ENCODE peak calls at places on chromosomes 16 and 17, in four cellular contexts. One of them, this sample, is unnamed.

GRCh38 chr16:4332623-4333307 is 16.9 kb downstream of the GLIS2 start:
- DNase-seq in WTC11: no peak
- DNase-seq in A549: no peak
- DNase-seq in K562: no peak
- DNase-seq in this sample: no peak

GRCh38 chr17:17669081-17669850 is 12.0 kb upstream of the RAI1 start:
- DNase-seq in A549: no peak
- DNase-seq in K562: no peak
- DNase-seq in WTC11: no peak
- DNase-seq in this sample: no peak

GRCh38 chr16:73735954-73736353 is 560.7 kb upstream of the PSMD7 start:
- DNase-seq in K562: no peak
- DNase-seq in WTC11: no peak
- DNase-seq in A549: no peak
- DNase-seq in this sample: no peak

GRCh38 chr17:28357061-28357900 is at the start of gene POLDIP2:
- DNase-seq in A549: peak
- DNase-seq in WTC11: peak
- DNase-seq in K562: peak
- DNase-seq in this sample: peak

GRCh38 chr16:81634380-81635121 is 144.5 kb upstream of the PLCG2 start:
- DNase-seq in A549: no peak
- DNase-seq in WTC11: no peak
- DNase-seq in K562: peak
- DNase-seq in this sample: no peak

GRCh38 chr17:81295031-81295677 is at the start of gene SLC38A10:
- DNase-seq in K562: peak
- DNase-seq in WTC11: peak
- DNase-seq in A549: peak
- DNase-seq in this sample: peak

GRCh38 chr17:79803997-79804855 is 7.3 kb upstream of the CBX8 start:
- DNase-seq in WTC11: peak
- DNase-seq in K562: no peak
- DNase-seq in A549: no peak
- DNase-seq in this sample: no peak

GRCh38 chr17:80861892-80862291 is 129.7 kb upstream of the CHMP6 start:
- DNase-seq in A549: peak
- DNase-seq in WTC11: no peak
- DNase-seq in K562: no peak
- DNase-seq in this sample: no peak

GRCh38 chr17:7652659-7653343 is 2.1 kb downstream of the ATP1B2 start:
- DNase-seq in WTC11: no peak
- DNase-seq in K562: no peak
- DNase-seq in A549: no peak
- DNase-seq in this sample: no peak

GRCh38 chr17:80701730-80702129 is 157.1 kb downstream of the RPTOR start:
- DNase-seq in A549: no peak
- DNase-seq in WTC11: no peak
- DNase-seq in K562: no peak
- DNase-seq in this sample: peak

GRCh38 chr17:260944-261343 is 79.5 kb upstream of the DOC2B start:
- DNase-seq in A549: no peak
- DNase-seq in WTC11: no peak
- DNase-seq in K562: no peak
- DNase-seq in this sample: no peak

GRCh38 chr17:263271-263670 is 81.8 kb upstream of the DOC2B start:
- DNase-seq in K562: no peak
- DNase-seq in WTC11: no peak
- DNase-seq in A549: no peak
- DNase-seq in this sample: no peak

GRCh38 chr17:260031-260791 is 78.8 kb upstream of the DOC2B start:
- DNase-seq in WTC11: peak
- DNase-seq in K562: no peak
- DNase-seq in A549: no peak
- DNase-seq in this sample: no peak

GRCh38 chr17:263773-264172 is 82.3 kb upstream of the DOC2B start:
- DNase-seq in K562: no peak
- DNase-seq in WTC11: no peak
- DNase-seq in A549: no peak
- DNase-seq in this sample: no peak

GRCh38 chr17:261640-262039 is 80.2 kb upstream of the DOC2B start:
- DNase-seq in A549: no peak
- DNase-seq in K562: no peak
- DNase-seq in WTC11: no peak
- DNase-seq in this sample: no peak
- TF ChIP-seq HMGXB4 in A549: no peak
- TF ChIP-seq HMGXB4 in K562: no peak
- TF ChIP-seq HMGXB4 in WTC11: no peak
- TF ChIP-seq HMGXB4 in this sample: no peak

GRCh38 chr17:5092139-5093010 is 14.1 kb downstream of the ZFP3 start:
- DNase-seq in A549: no peak
- DNase-seq in WTC11: no peak
- DNase-seq in K562: no peak
- DNase-seq in this sample: no peak
- TF ChIP-seq HMGXB4 in A549: no peak
- TF ChIP-seq HMGXB4 in WTC11: no peak
- TF ChIP-seq HMGXB4 in K562: no peak
- TF ChIP-seq HMGXB4 in this sample: no peak

GRCh38 chr16:87826798-87827587 is 42.3 kb downstream of the SLC7A5 start:
- DNase-seq in A549: no peak
- DNase-seq in WTC11: no peak
- DNase-seq in K562: no peak
- DNase-seq in this sample: no peak
- TF ChIP-seq HMGXB4 in A549: no peak
- TF ChIP-seq HMGXB4 in WTC11: no peak
- TF ChIP-seq HMGXB4 in K562: no peak
- TF ChIP-seq HMGXB4 in this sample: no peak

GRCh38 chr16:16009396-16009795 is 60.0 kb downstream of the ABCC1 start:
- DNase-seq in K562: no peak
- DNase-seq in WTC11: no peak
- DNase-seq in A549: no peak
- DNase-seq in this sample: no peak
- TF ChIP-seq HMGXB4 in K562: no peak
- TF ChIP-seq HMGXB4 in WTC11: no peak
- TF ChIP-seq HMGXB4 in A549: no peak
- TF ChIP-seq HMGXB4 in this sample: no peak

GRCh38 chr17:51647873-51648272 is 387.5 kb downstream of the UTP18 start:
- DNase-seq in A549: peak
- DNase-seq in K562: no peak
- DNase-seq in WTC11: no peak
- DNase-seq in this sample: no peak
- TF ChIP-seq HMGXB4 in A549: no peak
- TF ChIP-seq HMGXB4 in K562: no peak
- TF ChIP-seq HMGXB4 in WTC11: no peak
- TF ChIP-seq HMGXB4 in this sample: no peak

GRCh38 chr17:57880086-57880456 is 30.2 kb upstream of the MRPS23 start:
- DNase-seq in WTC11: no peak
- DNase-seq in A549: no peak
- DNase-seq in K562: no peak
- DNase-seq in this sample: no peak

GRCh38 chr17:57881143-57881542 is 31.3 kb upstream of the MRPS23 start:
- DNase-seq in WTC11: no peak
- DNase-seq in A549: no peak
- DNase-seq in K562: no peak
- DNase-seq in this sample: no peak

GRCh38 chr17:57881783-57882291 is 32.0 kb upstream of the MRPS23 start:
- DNase-seq in WTC11: no peak
- DNase-seq in K562: no peak
- DNase-seq in A549: no peak
- DNase-seq in this sample: no peak

GRCh38 chr17:57877803-57878202 is 28.0 kb upstream of the MRPS23 start:
- DNase-seq in WTC11: no peak
- DNase-seq in A549: no peak
- DNase-seq in K562: no peak
- DNase-seq in this sample: no peak

GRCh38 chr17:57879437-57880085 is 29.7 kb upstream of the MRPS23 start:
- DNase-seq in WTC11: peak
- DNase-seq in K562: peak
- DNase-seq in A549: peak
- DNase-seq in this sample: peak
- TF ChIP-seq HMGXB4 in WTC11: no peak
- TF ChIP-seq HMGXB4 in K562: no peak
- TF ChIP-seq HMGXB4 in A549: no peak
- TF ChIP-seq HMGXB4 in this sample: no peak

GRCh38 chr16:88200896-88201185 is 181.9 kb upstream of the ZNF469 start:
- DNase-seq in K562: no peak
- DNase-seq in A549: no peak
- DNase-seq in WTC11: no peak
- DNase-seq in this sample: no peak

GRCh38 chr16:88196471-88197400 is 186.0 kb upstream of the ZNF469 start:
- DNase-seq in K562: no peak
- DNase-seq in A549: no peak
- DNase-seq in WTC11: no peak
- DNase-seq in this sample: no peak

GRCh38 chr16:88195021-88195581 is 187.7 kb upstream of the ZNF469 start:
- DNase-seq in K562: no peak
- DNase-seq in WTC11: no peak
- DNase-seq in A549: no peak
- DNase-seq in this sample: no peak

GRCh38 chr16:88195911-88196465 is 186.8 kb upstream of the ZNF469 start:
- DNase-seq in K562: no peak
- DNase-seq in WTC11: no peak
- DNase-seq in A549: no peak
- DNase-seq in this sample: no peak

DNA sequence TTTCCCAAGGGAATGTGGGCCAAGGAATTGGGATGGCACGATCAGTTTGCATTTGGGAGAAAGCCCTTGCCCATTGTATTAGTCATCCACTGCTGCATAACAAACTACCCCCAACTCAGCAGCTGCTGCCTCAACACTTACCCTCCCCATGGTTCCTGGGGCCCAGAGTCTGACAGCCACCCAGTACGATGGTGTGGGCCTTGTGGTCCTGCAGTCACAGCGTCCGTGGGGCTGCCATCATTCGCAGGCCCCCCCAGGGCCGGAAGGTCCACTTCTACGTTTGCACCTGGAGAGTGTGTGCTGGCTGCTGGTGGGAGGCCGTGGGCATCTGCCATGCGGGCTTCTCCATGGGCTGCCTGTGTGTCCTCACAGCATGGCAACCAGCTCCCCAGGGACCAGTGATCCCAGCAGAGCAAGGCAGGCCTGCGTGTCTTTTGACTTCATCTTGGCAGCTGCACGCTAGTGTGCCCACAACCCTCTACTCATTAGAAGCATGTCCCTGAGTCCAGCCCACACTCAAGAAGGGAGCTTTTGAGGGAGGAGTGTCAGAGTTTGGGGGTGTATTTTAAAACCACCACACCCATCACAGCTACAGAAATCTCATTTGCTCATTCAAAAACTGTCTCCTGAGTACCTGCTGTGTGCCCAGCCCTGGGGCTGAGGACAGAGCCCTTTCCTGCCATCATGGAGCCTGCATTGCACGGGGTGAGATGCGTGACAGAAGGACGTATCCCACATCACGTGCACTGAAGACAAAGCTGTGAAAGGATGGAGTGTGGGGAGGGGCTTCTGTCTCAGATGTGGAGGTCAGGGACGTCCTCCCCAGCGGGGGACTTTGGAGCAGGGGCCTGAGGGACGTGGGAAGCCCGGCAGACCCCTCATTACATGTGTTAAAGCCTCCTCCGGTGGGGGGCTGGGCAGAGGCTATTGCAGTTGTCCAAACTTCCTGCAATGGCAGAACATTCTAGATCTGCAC is 185.0 kb upstream of the ZNF469 start:
- DNase-seq in A549: no peak
- DNase-seq in WTC11: no peak
- DNase-seq in K562: no peak
- DNase-seq in this sample: no peak
- TF ChIP-seq HMGXB4 in A549: no peak
- TF ChIP-seq HMGXB4 in WTC11: no peak
- TF ChIP-seq HMGXB4 in K562: no peak
- TF ChIP-seq HMGXB4 in this sample: no peak

GRCh38 chr16:11624645-11625607 is 38.2 kb upstream of the LITAF start:
- DNase-seq in K562: peak
- DNase-seq in A549: no peak
- DNase-seq in WTC11: no peak
- DNase-seq in this sample: no peak
- TF ChIP-seq HMGXB4 in K562: no peak
- TF ChIP-seq HMGXB4 in A549: no peak
- TF ChIP-seq HMGXB4 in WTC11: no peak
- TF ChIP-seq HMGXB4 in this sample: no peak

GRCh38 chr16:31456988-31457360 is 2.3 kb upstream of the ARMC5 start:
- DNase-seq in K562: peak
- DNase-seq in A549: no peak
- DNase-seq in WTC11: no peak
- DNase-seq in this sample: no peak
- TF ChIP-seq HMGXB4 in K562: no peak
- TF ChIP-seq HMGXB4 in A549: no peak
- TF ChIP-seq HMGXB4 in WTC11: no peak
- TF ChIP-seq HMGXB4 in this sample: no peak

DNA sequence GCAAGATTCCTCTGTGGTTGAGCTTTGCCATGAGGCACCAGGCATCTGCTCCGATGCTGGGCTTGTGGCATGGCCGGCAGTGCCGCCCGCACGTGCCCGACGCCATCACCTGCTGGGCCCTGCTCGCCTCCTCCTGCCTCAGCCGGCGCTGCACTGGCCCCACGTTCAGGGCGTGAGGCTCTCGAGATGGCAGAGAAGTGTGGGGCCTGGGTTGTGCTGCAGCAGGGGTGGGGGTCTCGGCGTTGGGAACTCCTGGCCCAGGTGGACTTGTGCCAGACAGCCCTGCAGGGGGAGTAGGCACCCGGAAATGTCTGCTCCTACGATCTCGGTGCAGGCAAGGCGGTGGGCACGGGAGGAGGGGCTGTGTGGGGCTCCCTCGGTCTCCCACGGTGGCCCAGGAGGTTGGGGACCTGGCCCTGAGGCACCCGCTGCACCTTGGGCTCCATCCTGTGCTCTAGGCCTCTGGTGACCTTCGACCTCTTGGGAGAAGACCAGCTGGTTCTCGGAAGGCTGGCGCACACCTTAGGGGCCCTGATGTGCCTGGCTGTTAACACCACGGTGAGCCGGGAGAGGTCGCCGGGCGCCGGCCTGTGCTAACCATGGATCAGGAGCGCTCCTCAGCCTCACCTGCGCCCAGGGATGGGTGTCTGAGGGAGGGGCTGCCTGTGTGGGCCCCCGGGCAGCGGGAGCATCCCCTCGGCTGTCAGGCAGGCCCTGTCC is 13.5 kb downstream of the TELO2 start:
- DNase-seq in WTC11: no peak
- DNase-seq in A549: no peak
- DNase-seq in K562: no peak
- DNase-seq in this sample: no peak
- TF ChIP-seq HMGXB4 in WTC11: no peak
- TF ChIP-seq HMGXB4 in A549: no peak
- TF ChIP-seq HMGXB4 in K562: no peak
- TF ChIP-seq HMGXB4 in this sample: no peak